ENCODE peak calls at places on chromosomes 5 and 9, in six cellular contexts. One of them, this sample, is unnamed.

GRCh38 chr9:38362912-38363588 is 29.5 kb upstream of the ALDH1B1 start:
- DNase-seq in breast epithelium: no peak
- DNase-seq in spleen: no peak
- DNase-seq in HCT116: peak; percentile 63
- DNase-seq in stomach: peak; percentile 45
- DNase-seq in sigmoid colon: no peak
- DNase-seq in this sample: no peak

GRCh38 chr9:12748016-12748415 is 26.8 kb upstream of the LURAP1L start:
- DNase-seq in breast epithelium: no peak
- DNase-seq in spleen: no peak
- DNase-seq in HCT116: no peak
- DNase-seq in stomach: no peak
- DNase-seq in sigmoid colon: no peak
- DNase-seq in this sample: no peak

GRCh38 chr9:89815903-89816573 is 211.2 kb downstream of the GADD45G start:
- DNase-seq in breast epithelium: no peak
- DNase-seq in spleen: peak; percentile 85
- DNase-seq in HCT116: no peak
- DNase-seq in stomach: no peak
- DNase-seq in sigmoid colon: peak; percentile 90
- DNase-seq in this sample: no peak

GRCh38 chr5:72066658-72067057 is 40.6 kb upstream of the MAP1B start:
- DNase-seq in breast epithelium: no peak
- DNase-seq in spleen: no peak
- DNase-seq in HCT116: peak; percentile 10
- DNase-seq in stomach: no peak
- DNase-seq in sigmoid colon: no peak
- DNase-seq in this sample: no peak

GRCh38 chr9:6614489-6614888 is 31.0 kb downstream of the GLDC start:
- DNase-seq in breast epithelium: no peak
- DNase-seq in spleen: no peak
- DNase-seq in HCT116: no peak
- DNase-seq in stomach: no peak
- DNase-seq in sigmoid colon: no peak
- DNase-seq in this sample: no peak

GRCh38 chr9:95772320-95773060 is 103.0 kb upstream of the ERCC6L2 start:
- DNase-seq in breast epithelium: no peak
- DNase-seq in spleen: no peak
- DNase-seq in HCT116: no peak
- DNase-seq in stomach: no peak
- DNase-seq in sigmoid colon: peak; percentile 93
- DNase-seq in this sample: no peak

GRCh38 chr9:5301544-5301943 is 3.0 kb downstream of the RLN2 start:
- DNase-seq in breast epithelium: no peak
- DNase-seq in spleen: no peak
- DNase-seq in HCT116: no peak
- DNase-seq in stomach: no peak
- DNase-seq in sigmoid colon: no peak
- DNase-seq in this sample: no peak

GRCh38 chr9:105320568-105320967 is 76.1 kb downstream of the SLC44A1 start:
- DNase-seq in breast epithelium: no peak
- DNase-seq in spleen: no peak
- DNase-seq in HCT116: no peak
- DNase-seq in stomach: no peak
- DNase-seq in sigmoid colon: no peak
- DNase-seq in this sample: no peak

GRCh38 chr5:89613222-89613956 is 730.4 kb upstream of the MEF2C start:
- DNase-seq in breast epithelium: no peak
- DNase-seq in spleen: no peak
- DNase-seq in HCT116: no peak
- DNase-seq in stomach: no peak
- DNase-seq in sigmoid colon: no peak
- DNase-seq in this sample: no peak

GRCh38 chr9:120856700-120857099 is 14.0 kb upstream of the PSMD5 start:
- DNase-seq in breast epithelium: peak; percentile 79
- DNase-seq in spleen: no peak
- DNase-seq in HCT116: no peak
- DNase-seq in stomach: peak; percentile 88
- DNase-seq in sigmoid colon: no peak
- DNase-seq in this sample: no peak

GRCh38 chr5:14913141-14913540 is 41.6 kb upstream of the ANKH start:
- DNase-seq in breast epithelium: no peak
- DNase-seq in spleen: no peak
- DNase-seq in HCT116: no peak
- DNase-seq in stomach: no peak
- DNase-seq in sigmoid colon: no peak
- DNase-seq in this sample: no peak

GRCh38 chr9:86020731-86021130 is 78.6 kb downstream of the GOLM1 start:
- DNase-seq in breast epithelium: no peak
- DNase-seq in spleen: no peak
- DNase-seq in HCT116: no peak
- DNase-seq in stomach: no peak
- DNase-seq in sigmoid colon: no peak
- DNase-seq in this sample: no peak

GRCh38 chr5:109711681-109712080 is 22.0 kb downstream of the MAN2A1 start:
- DNase-seq in breast epithelium: no peak
- DNase-seq in spleen: no peak
- DNase-seq in HCT116: no peak
- DNase-seq in stomach: no peak
- DNase-seq in sigmoid colon: no peak
- DNase-seq in this sample: no peak

GRCh38 chr9:113622600-113623400 is 159.3 kb downstream of the RGS3 start:
- DNase-seq in breast epithelium: no peak
- DNase-seq in spleen: peak; percentile 70
- DNase-seq in HCT116: peak; percentile 81
- DNase-seq in stomach: no peak
- DNase-seq in sigmoid colon: peak; percentile 62
- DNase-seq in this sample: no peak

GRCh38 chr5:179489015-179489414 is 61.3 kb upstream of the RUFY1 start:
- DNase-seq in breast epithelium: no peak
- DNase-seq in spleen: no peak
- DNase-seq in HCT116: no peak
- DNase-seq in stomach: no peak
- DNase-seq in sigmoid colon: no peak
- DNase-seq in this sample: no peak

DNA sequence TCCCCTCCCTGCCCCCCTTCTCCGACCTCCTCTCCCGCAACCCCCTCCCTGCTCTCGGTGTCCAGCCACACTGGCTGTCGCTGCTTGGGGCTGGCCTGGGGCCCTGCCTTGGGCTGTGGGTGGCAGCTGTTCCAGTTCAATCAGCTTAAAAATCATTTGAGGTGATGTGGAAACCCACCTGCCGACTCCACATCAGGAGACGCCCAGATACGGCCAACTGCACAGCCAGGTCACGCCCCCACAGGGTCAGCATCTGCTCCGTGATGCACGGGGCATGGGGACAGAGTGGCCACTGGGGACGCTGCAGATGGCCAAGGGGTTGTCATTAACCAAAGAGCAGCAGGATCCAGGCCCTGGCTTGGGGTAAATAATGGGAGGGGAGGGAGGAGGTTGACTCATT is 106.9 kb upstream of the MVB12B start:
- DNase-seq in breast epithelium: no peak
- DNase-seq in spleen: no peak
- DNase-seq in HCT116: no peak
- DNase-seq in stomach: no peak
- DNase-seq in sigmoid colon: no peak
- DNase-seq in this sample: peak; percentile 72
- TF ChIP-seq CTCF in breast epithelium: no peak
- TF ChIP-seq CTCF in spleen: no peak
- TF ChIP-seq CTCF in HCT116: no peak
- TF ChIP-seq CTCF in stomach: no peak
- TF ChIP-seq CTCF in sigmoid colon: no peak
- TF ChIP-seq CTCF in this sample: no peak

GRCh38 chr5:54522080-54522479 is 4.5 kb downstream of the SNX18 start:
- DNase-seq in breast epithelium: no peak
- DNase-seq in spleen: no peak
- DNase-seq in HCT116: no peak
- DNase-seq in stomach: no peak
- DNase-seq in sigmoid colon: no peak
- DNase-seq in this sample: no peak
- H3K4me3 ChIP-seq in breast epithelium: peak overlapping the region; percentile 85
- H3K4me3 ChIP-seq in spleen: peak overlapping the region; percentile 90
- H3K4me3 ChIP-seq in HCT116: no peak overlapping the region
- H3K4me3 ChIP-seq in stomach: peak overlapping the region; percentile 85
- H3K4me3 ChIP-seq in sigmoid colon: peak overlapping the region; percentile 94
- H3K4me3 ChIP-seq in this sample: peak overlapping the region; percentile 74

GRCh38 chr5:139278540-139279274 is 14.8 kb upstream of the MATR3 start:
- DNase-seq in breast epithelium: no peak
- DNase-seq in spleen: no peak
- DNase-seq in HCT116: no peak
- DNase-seq in stomach: no peak
- DNase-seq in sigmoid colon: no peak
- DNase-seq in this sample: no peak
- TF ChIP-seq POLR2AphosphoS5 in breast epithelium: no peak
- TF ChIP-seq POLR2AphosphoS5 in spleen: no peak
- TF ChIP-seq POLR2AphosphoS5 in HCT116: no peak
- TF ChIP-seq POLR2AphosphoS5 in stomach: no peak
- TF ChIP-seq POLR2AphosphoS5 in sigmoid colon: no peak
- TF ChIP-seq POLR2AphosphoS5 in this sample: no peak

DNA sequence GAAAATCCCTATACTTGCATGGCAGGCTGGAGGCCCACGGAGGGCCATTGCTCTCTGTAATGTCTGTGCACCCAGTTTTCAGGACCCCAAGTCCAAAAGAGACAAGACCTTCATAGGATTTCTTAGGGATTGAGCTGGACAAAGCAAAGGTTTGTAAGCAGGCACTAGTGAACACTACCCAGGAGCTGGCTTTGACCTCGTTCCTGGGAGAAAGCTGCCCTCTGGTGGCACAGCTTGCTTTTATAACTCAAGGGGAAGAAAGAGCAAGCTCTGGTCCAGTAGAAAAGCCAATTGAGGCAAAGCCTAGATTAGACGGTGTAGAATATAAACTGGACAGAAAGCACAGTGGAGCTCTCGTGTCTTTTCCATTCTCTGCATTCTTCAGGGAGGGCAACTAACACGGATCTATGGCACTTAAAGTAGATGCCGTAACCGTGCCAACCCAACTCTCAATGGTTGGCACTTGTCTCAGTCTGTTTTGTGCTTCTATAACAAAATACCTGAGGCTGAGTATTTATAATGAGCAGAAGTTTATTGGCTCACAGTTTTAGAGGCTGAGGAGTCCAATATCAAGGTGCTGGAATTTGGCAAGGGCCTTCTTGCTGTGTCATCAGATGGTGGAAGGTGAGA is 7.9 kb downstream of the GABRP start:
- DNase-seq in breast epithelium: peak; percentile 63
- DNase-seq in spleen: no peak
- DNase-seq in HCT116: peak; percentile 49
- DNase-seq in stomach: peak; percentile 86
- DNase-seq in sigmoid colon: no peak
- DNase-seq in this sample: no peak
- TF ChIP-seq CTCF in breast epithelium: peak; percentile 77
- TF ChIP-seq CTCF in spleen: peak; percentile 47
- TF ChIP-seq CTCF in HCT116: peak; percentile 80
- TF ChIP-seq CTCF in stomach: peak; percentile 34
- TF ChIP-seq CTCF in sigmoid colon: peak; percentile 27
- TF ChIP-seq CTCF in this sample: peak; percentile 63

GRCh38 chr9:125415583-125416443 is 154.2 kb downstream of the GAPVD1 start:
- DNase-seq in breast epithelium: no peak
- DNase-seq in spleen: no peak
- DNase-seq in HCT116: no peak
- DNase-seq in stomach: no peak
- DNase-seq in sigmoid colon: no peak
- DNase-seq in this sample: no peak

GRCh38 chr9:125418404-125418803 is 156.8 kb downstream of the GAPVD1 start:
- DNase-seq in breast epithelium: no peak
- DNase-seq in spleen: no peak
- DNase-seq in HCT116: no peak
- DNase-seq in stomach: no peak
- DNase-seq in sigmoid colon: no peak
- DNase-seq in this sample: no peak

GRCh38 chr9:125412166-125412565 is 150.5 kb downstream of the GAPVD1 start:
- DNase-seq in breast epithelium: no peak
- DNase-seq in spleen: no peak
- DNase-seq in HCT116: no peak
- DNase-seq in stomach: no peak
- DNase-seq in sigmoid colon: no peak
- DNase-seq in this sample: no peak

GRCh38 chr9:125413579-125413978 is 152.0 kb downstream of the GAPVD1 start:
- DNase-seq in breast epithelium: no peak
- DNase-seq in spleen: no peak
- DNase-seq in HCT116: no peak
- DNase-seq in stomach: no peak
- DNase-seq in sigmoid colon: no peak
- DNase-seq in this sample: no peak

DNA sequence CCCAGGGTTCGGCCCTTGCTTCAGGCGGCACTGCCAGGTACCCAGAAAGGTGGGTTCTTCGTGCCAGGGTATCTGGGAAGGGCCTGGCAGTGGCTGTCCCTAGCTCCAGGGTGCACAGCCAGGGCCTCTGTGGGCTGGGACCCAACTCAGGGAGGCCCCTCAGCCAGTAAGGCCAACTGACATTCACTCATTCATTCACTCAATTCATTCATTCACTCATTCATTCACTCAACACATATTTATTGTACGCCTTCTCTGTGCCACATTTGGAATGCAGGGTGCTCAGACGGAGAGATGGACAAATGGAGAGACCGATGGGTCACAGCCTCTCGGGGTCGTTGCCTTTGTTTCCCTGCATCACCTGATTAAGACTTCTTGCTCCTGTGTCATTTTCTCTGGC is 154.9 kb downstream of the GAPVD1 start:
- DNase-seq in breast epithelium: no peak
- DNase-seq in spleen: no peak
- DNase-seq in HCT116: no peak
- DNase-seq in stomach: no peak
- DNase-seq in sigmoid colon: no peak
- DNase-seq in this sample: no peak
- H3K4me3 ChIP-seq in breast epithelium: no peak overlapping the region
- H3K4me3 ChIP-seq in spleen: no peak overlapping the region
- H3K4me3 ChIP-seq in HCT116: no peak overlapping the region
- H3K4me3 ChIP-seq in stomach: no peak overlapping the region
- H3K4me3 ChIP-seq in sigmoid colon: no peak overlapping the region
- H3K4me3 ChIP-seq in this sample: no peak overlapping the region

GRCh38 chr5:157350939-157351338 is 85.0 kb downstream of the CYFIP2 start:
- DNase-seq in breast epithelium: no peak
- DNase-seq in spleen: no peak
- DNase-seq in HCT116: no peak
- DNase-seq in stomach: no peak
- DNase-seq in sigmoid colon: no peak
- DNase-seq in this sample: no peak
- TF ChIP-seq POLR2AphosphoS5 in breast epithelium: no peak
- TF ChIP-seq POLR2AphosphoS5 in spleen: no peak
- TF ChIP-seq POLR2AphosphoS5 in HCT116: no peak
- TF ChIP-seq POLR2AphosphoS5 in stomach: no peak
- TF ChIP-seq POLR2AphosphoS5 in sigmoid colon: no peak
- TF ChIP-seq POLR2AphosphoS5 in this sample: no peak